ENCODE peak calls at places on chromosomes 2 and 18, in nine cellular contexts. H is T-cell; I is stimulated activated CD4-positive, alpha-beta T cell treated with anti-CD3 and anti-CD28 coated beads, Interleukin-1b, Interleukin-23, amount 100 ng/mL, for 24 hours; Y is endothelial cell; N is cardiac fibroblast; V is activated naive CD8-positive, alpha-beta T cell treated with anti-CD3 and anti-CD28 coated beads, Interleukin-2, amount 10 ng/mL, durations not matched to agents 7 days and 5 days; R is activated CD4-positive, alpha-beta T cell treated with anti-CD3 and anti-CD28 coated beads, Interleukin-2, amount 50 U/mL, for 1 hour; Z is iris pigment epithelial cell; E is IMR-90. L is an unnamed sample.

GRCh38 chr2:105104208-105104731 is 66.4 kb downstream of the MRPS9 start:
- DNase-seq in H (no peak), I (no peak), Y (no peak), N (peak; percentile 13), V (no peak), R (no peak), Z (peak; percentile 45), E (peak; percentile 82), L (no peak)

GRCh38 chr18:48228301-48228715 is 180.9 kb downstream of the ZBTB7C start:
- DNase-seq in H (no peak), I (no peak), Y (no peak), N (peak; percentile 6), V (no peak), R (no peak), Z (peak; percentile 3), E (no peak), L (no peak)

GRCh38 chr18:50427896-50428295 is 53.0 kb downstream of the SKA1 start:
- DNase-seq in H (no peak), I (no peak), Y (no peak), N (no peak), V (no peak), R (no peak), Z (no peak), E (no peak), L (no peak)

GRCh38 chr2:172046866-172047265 is 38.4 kb upstream of the DLX1 start:
- DNase-seq in H (no peak), I (no peak), Y (no peak), N (no peak), V (no peak), R (no peak), Z (no peak), E (no peak), L (no peak)

GRCh38 chr2:75609937-75610508 is 36.6 kb upstream of the MRPL19 start:
- DNase-seq in H (no peak), I (no peak), Y (no peak), N (no peak), V (no peak), R (no peak), Z (peak; percentile 26), E (peak; percentile 36), L (no peak)

GRCh38 chr2:235070063-235070706 is 118.4 kb downstream of the SH3BP4 start:
- DNase-seq in H (no peak), I (no peak), Y (no peak), N (no peak), V (no peak), R (no peak), Z (no peak), E (no peak), L (peak; percentile 57)

GRCh38 chr2:11044201-11044600 is 111.1 kb upstream of the SLC66A3 start:
- DNase-seq in H (no peak), I (no peak), Y (no peak), N (no peak), V (no peak), R (no peak), Z (no peak), E (no peak), L (no peak)

GRCh38 chr2:239466755-239467271 is 66.0 kb upstream of the HDAC4 start:
- DNase-seq in H (no peak), I (no peak), Y (no peak), N (no peak), V (no peak), R (no peak), Z (no peak), E (no peak), L (no peak)

GRCh38 chr2:74146929-74147728 is 583 bp downstream of the BOLA3 start:
- DNase-seq in H (peak; percentile 11), I (peak; percentile 25), Y (no peak), N (peak; percentile 53), V (no peak), R (no peak), Z (peak; percentile 56), E (peak; percentile 34), L (peak; percentile 64)

GRCh38 chr2:172480301-172481218 is 53.2 kb downstream of the ITGA6 start:
- DNase-seq in H (no peak), I (no peak), Y (no peak), N (peak; percentile 23), V (no peak), R (no peak), Z (peak; percentile 14), E (peak; percentile 20), L (no peak)

GRCh38 chr2:9552491-9553178 is 3.0 kb downstream of the ADAM17 start:
- DNase-seq in H (no peak), I (no peak), Y (no peak), N (peak; percentile 91), V (no peak), R (no peak), Z (peak; percentile 89), E (peak; percentile 91), L (no peak)

GRCh38 chr2:216842634-216843033 is 17.2 kb downstream of the TNP1 start:
- DNase-seq in H (no peak), I (no peak), Y (no peak), N (no peak), V (no peak), R (no peak), Z (no peak), E (no peak), L (no peak)

GRCh38 chr2:69975136-69975852 is 13.9 kb upstream of the ASPRV1 start:
- DNase-seq in H (no peak), I (no peak), Y (no peak), N (no peak), V (no peak), R (no peak), Z (no peak), E (no peak), L (no peak)

GRCh38 chr2:184119920-184120820 is 478.2 kb upstream of the ZNF804A start:
- DNase-seq in H (no peak), I (no peak), Y (no peak), N (no peak), V (no peak), R (no peak), Z (no peak), E (no peak), L (no peak)

GRCh38 chr2:181810823-181811695 is 80.5 kb upstream of the ITPRID2 start:
- DNase-seq in H (no peak), I (no peak), Y (no peak), N (peak; percentile 93), V (no peak), R (no peak), Z (peak; percentile 96), E (peak; percentile 93), L (no peak)

GRCh38 chr2:2938481-2938880 is 439.1 kb downstream of the EIPR1 start:
- DNase-seq in H (no peak), I (no peak), Y (no peak), N (no peak), V (no peak), R (no peak), Z (no peak), E (no peak), L (no peak)

GRCh38 chr2:56008661-56009411 is 85.3 kb upstream of the EFEMP1 start:
- DNase-seq in H (no peak), I (no peak), Y (peak; percentile 74), N (peak; percentile 97), V (no peak), R (no peak), Z (peak; percentile 87), E (peak; percentile 89), L (peak; percentile 91)

GRCh38 chr2:86521922-86522321 is 41.3 kb downstream of the CHMP3 start:
- DNase-seq in H (no peak), I (no peak), Y (no peak), N (no peak), V (no peak), R (no peak), Z (no peak), E (no peak), L (no peak)

GRCh38 chr2:197001921-197002320 is 75.4 kb upstream of the PGAP1 start:
- DNase-seq in H (no peak), I (no peak), Y (no peak), N (no peak), V (no peak), R (no peak), Z (no peak), E (no peak), L (no peak)

GRCh38 chr2:111227716-111228141 is 107.0 kb downstream of the BCL2L11 start:
- DNase-seq in H (no peak), I (no peak), Y (no peak), N (peak; percentile 70), V (no peak), R (no peak), Z (peak; percentile 77), E (peak; percentile 65), L (peak; percentile 60)

GRCh38 chr2:220855296-220855695 is 716.8 kb downstream of the EPHA4 start:
- DNase-seq in H (no peak), I (no peak), Y (no peak), N (no peak), V (no peak), R (no peak), Z (peak; percentile 47), E (peak; percentile 57), L (no peak)

GRCh38 chr2:225630824-225631533 is 231.5 kb downstream of the NYAP2 start:
- DNase-seq in H (no peak), I (no peak), Y (no peak), N (no peak), V (no peak), R (no peak), Z (no peak), E (no peak), L (no peak)

GRCh38 chr2:131041402-131042160 is 51.7 kb downstream of the FAM168B start:
- DNase-seq in H (no peak), I (no peak), Y (no peak), N (no peak), V (peak; percentile 57), R (no peak), Z (no peak), E (no peak), L (no peak)

GRCh38 chr2:144517825-144518699 is 1.9 kb downstream of the ZEB2 start:
- DNase-seq in H (no peak), I (no peak), Y (no peak), N (peak; percentile 60), V (peak; percentile 26), R (no peak), Z (no peak), E (no peak), L (peak; percentile 53)

GRCh38 chr2:143429932-143430331 is 300.7 kb downstream of the ARHGAP15 start:
- DNase-seq in H (no peak), I (no peak), Y (no peak), N (peak; percentile 72), V (no peak), R (no peak), Z (peak; percentile 57), E (no peak), L (no peak)

GRCh38 chr2:101150306-101151140 is 659 bp downstream of the TBC1D8 start:
- DNase-seq in H (no peak), I (no peak), Y (peak; percentile 45), N (peak; percentile 18), V (peak; percentile 39), R (peak; percentile 5), Z (no peak), E (no peak), L (peak; percentile 57)

GRCh38 chr18:75265872-75266271 is 55.3 kb downstream of the TSHZ1 start:
- DNase-seq in H (no peak), I (no peak), Y (no peak), N (no peak), V (no peak), R (no peak), Z (no peak), E (no peak), L (no peak)

GRCh38 chr2:96175951-96176350 is 30.7 kb upstream of the DUSP2 start:
- DNase-seq in H (no peak), I (no peak), Y (no peak), N (peak; percentile 76), V (no peak), R (no peak), Z (peak; percentile 82), E (peak; percentile 89), L (no peak)

GRCh38 chr18:11834772-11835171 is 16.4 kb upstream of the CHMP1B start:
- DNase-seq in H (no peak), I (no peak), Y (no peak), N (no peak), V (no peak), R (no peak), Z (no peak), E (no peak), L (no peak)

GRCh38 chr2:149365826-149366583 is 35.6 kb downstream of the LYPD6 start:
- DNase-seq in H (no peak), I (no peak), Y (no peak), N (no peak), V (no peak), R (no peak), Z (peak; percentile 31), E (peak; percentile 4), L (no peak)

GRCh38 chr2:75627902-75628504 is 18.6 kb upstream of the MRPL19 start:
- DNase-seq in H (peak; percentile 37), I (peak; percentile 45), Y (peak; percentile 87), N (peak; percentile 81), V (peak; percentile 64), R (peak; percentile 55), Z (peak; percentile 78), E (peak; percentile 80), L (peak; percentile 90)